ENCODE peak calls at places on chromosome 7, in ten cellular contexts. J, V, L, X, N, K, P, B, U and Z are unnamed samples.

GRCh38 chr7:8035647-8036518 is 67.3 kb downstream of the GLCCI1 start:
- DNase-seq in P (no peak), X (no peak), N (peak; percentile 6), U (peak; percentile 37), L (no peak), K (no peak), V (peak; percentile 51), J (peak; percentile 29), B (peak; percentile 59), Z (no peak)

GRCh38 chr7:149293946-149294640 is 32.1 kb downstream of the ZNF783 start:
- DNase-seq in L (no peak), P (no peak), B (no peak), K (no peak), X (no peak), J (no peak), N (no peak), U (no peak), V (no peak), Z (no peak)

GRCh38 chr7:143375298-143376034 is 5.7 kb upstream of the ZYX start:
- DNase-seq in V (no peak), L (no peak), U (no peak), B (peak; percentile 48), K (no peak), N (no peak), P (peak; percentile 39), X (no peak), J (no peak), Z (peak; percentile 41)

GRCh38 chr7:127792528-127793342 is 140.7 kb downstream of the SND1 start:
- DNase-seq in L (no peak), K (no peak), J (peak; percentile 71), B (peak; percentile 94), V (no peak), U (no peak), P (no peak), N (peak; percentile 26), X (peak; percentile 3), Z (no peak)

GRCh38 chr7:158309844-158310763 is 277.5 kb downstream of the PTPRN2 start:
- DNase-seq in K (no peak), L (no peak), P (no peak), J (no peak), V (no peak), X (no peak), N (no peak), B (no peak), U (no peak), Z (no peak)

GRCh38 chr7:126440542-126440941 is 812.2 kb downstream of the GRM8 start:
- DNase-seq in N (no peak), L (no peak), B (no peak), V (no peak), P (no peak), U (no peak), X (no peak), J (no peak), K (no peak), Z (no peak)

GRCh38 chr7:143487566-143487965 is 9.9 kb downstream of the TAS2R41 start:
- DNase-seq in U (no peak), X (no peak), B (no peak), N (no peak), L (peak; percentile 24), P (no peak), K (no peak), J (no peak), V (no peak), Z (no peak)

GRCh38 chr7:43431020-43431595 is 151.8 kb upstream of the STK17A start:
- DNase-seq in P (no peak), J (no peak), N (peak; percentile 5), K (no peak), X (no peak), V (no peak), B (no peak), L (no peak), U (no peak), Z (no peak)

GRCh38 chr7:47232751-47233412 is 349.0 kb downstream of the TNS3 start:
- DNase-seq in J (no peak), B (no peak), U (no peak), P (no peak), N (no peak), K (no peak), X (no peak), V (no peak), L (no peak), Z (no peak)
- TF ChIP-seq CTCF in J (no peak), B (peak; percentile 51), U (no peak), P (no peak), N (no peak), K (no peak), X (no peak), V (peak; percentile 17), L (no peak), Z (no peak)

DNA sequence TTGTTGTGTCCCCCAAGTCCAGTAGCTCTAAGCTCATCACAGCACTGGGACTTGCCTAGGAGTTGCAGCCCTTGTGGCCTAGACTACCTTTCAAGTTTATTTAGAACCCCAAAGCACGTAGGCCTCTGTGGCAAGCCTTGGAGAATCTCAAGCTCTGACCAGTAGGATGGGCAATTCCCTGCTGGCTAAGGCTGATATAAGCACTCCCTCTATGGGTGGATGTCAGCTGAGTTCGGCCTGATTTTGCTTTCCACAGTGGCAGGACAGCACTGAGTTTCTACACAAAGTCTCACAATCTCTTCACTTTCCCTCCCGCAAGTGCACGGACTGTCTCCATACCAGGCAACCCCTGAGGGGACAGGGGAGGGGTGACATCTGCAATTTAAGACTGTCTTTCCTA is 886.4 kb upstream of the LRRN3 start:
- DNase-seq in K (no peak), L (no peak), P (no peak), X (no peak), B (peak; percentile 76), N (peak; percentile 28), U (peak; percentile 2), J (peak; percentile 53), V (peak; percentile 7), Z (no peak)
- TF ChIP-seq CTCF in K (no peak), L (no peak), P (no peak), X (peak; percentile 38), B (peak; percentile 79), N (no peak), U (peak; percentile 43), J (peak; percentile 53), V (peak; percentile 40), Z (no peak)

GRCh38 chr7:124790645-124791044 is 25.1 kb upstream of the GPR37 start:
- DNase-seq in L (no peak), K (no peak), V (no peak), P (no peak), J (no peak), U (no peak), N (no peak), X (no peak), B (no peak), Z (no peak)

GRCh38 chr7:124785994-124786393 is 20.4 kb upstream of the GPR37 start:
- DNase-seq in L (no peak), U (no peak), X (no peak), K (no peak), V (no peak), J (no peak), N (no peak), B (no peak), P (no peak), Z (no peak)

GRCh38 chr7:124796771-124797170 is 31.2 kb upstream of the GPR37 start:
- DNase-seq in V (no peak), K (no peak), P (no peak), J (no peak), N (no peak), U (no peak), B (no peak), X (no peak), L (no peak), Z (no peak)

GRCh38 chr7:124791426-124791825 is 25.8 kb upstream of the GPR37 start:
- DNase-seq in K (no peak), N (no peak), L (no peak), V (no peak), J (no peak), P (no peak), B (no peak), U (no peak), X (no peak), Z (no peak)

GRCh38 chr7:124791876-124792446 is 26.4 kb upstream of the GPR37 start:
- DNase-seq in X (no peak), P (no peak), N (no peak), U (no peak), K (no peak), B (no peak), V (peak; percentile 44), J (no peak), L (no peak), Z (no peak)
- TF ChIP-seq CTCF in X (no peak), P (no peak), N (no peak), U (no peak), K (no peak), B (no peak), V (no peak), J (no peak), L (no peak), Z (no peak)

GRCh38 chr7:76286842-76287403 is 15.6 kb upstream of the HSPB1 start:
- DNase-seq in P (no peak), J (no peak), L (no peak), X (no peak), K (no peak), N (no peak), U (no peak), V (no peak), B (no peak), Z (no peak)

GRCh38 chr7:76293407-76293901 is 9.0 kb upstream of the HSPB1 start:
- DNase-seq in B (no peak), P (no peak), X (no peak), V (peak; percentile 44), J (no peak), K (no peak), L (peak; percentile 87), U (no peak), N (no peak), Z (no peak)

GRCh38 chr7:76292206-76292573 is 10.3 kb upstream of the HSPB1 start:
- DNase-seq in N (no peak), L (peak; percentile 74), B (no peak), P (no peak), X (no peak), U (no peak), V (no peak), J (no peak), K (no peak), Z (no peak)

GRCh38 chr7:76294344-76295024 is 8.0 kb upstream of the HSPB1 start:
- DNase-seq in V (peak; percentile 92), L (peak; percentile 98), J (peak; percentile 35), X (peak; percentile 42), U (peak; percentile 95), N (peak; percentile 86), B (peak; percentile 85), K (peak; percentile 97), P (peak; percentile 61), Z (no peak)

DNA sequence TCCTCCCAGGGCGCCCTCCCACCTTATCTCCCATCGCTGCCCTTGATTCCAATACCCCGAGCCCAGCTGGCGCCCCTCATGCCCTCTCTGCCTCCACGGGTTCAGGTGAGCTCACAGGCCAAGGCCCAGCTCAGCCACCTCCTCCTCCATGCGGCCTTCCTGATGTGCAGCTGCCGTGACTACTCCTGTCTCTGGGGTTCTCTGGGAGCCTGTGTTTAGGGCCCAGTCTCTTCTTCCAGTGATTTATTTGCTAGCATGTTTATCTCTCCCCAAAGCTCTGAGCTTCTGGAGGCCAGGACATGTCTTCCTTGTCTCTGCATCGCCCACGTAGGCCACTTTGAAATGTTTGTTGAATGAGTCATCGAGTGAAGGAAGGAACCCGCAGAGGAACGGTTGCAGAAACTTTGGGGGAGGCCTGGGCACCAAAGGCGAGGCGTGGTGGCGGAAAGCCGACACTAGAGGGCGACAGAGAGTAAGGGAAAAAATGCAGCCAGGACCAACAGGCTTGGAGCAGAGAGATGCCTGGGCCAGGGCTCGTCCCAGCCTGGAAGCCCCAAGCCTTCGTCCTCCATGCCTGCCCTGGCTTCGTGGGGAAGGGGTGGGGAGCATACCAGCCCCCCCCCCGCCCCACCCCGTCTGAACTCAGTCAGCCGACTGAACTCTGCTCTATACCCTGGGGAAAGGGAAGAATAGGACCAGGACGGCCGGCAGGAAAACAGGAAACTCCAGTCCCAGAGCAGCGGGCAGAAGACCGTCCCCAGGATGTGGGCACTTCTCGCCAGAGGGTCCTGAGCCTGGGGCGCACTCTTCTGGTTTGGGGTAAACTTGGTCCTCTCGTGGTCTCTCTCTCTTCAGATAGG is 10.9 kb upstream of the HSPB1 start:
- DNase-seq in P (peak; percentile 80), V (peak; percentile 99), J (peak; percentile 85), X (peak; percentile 96), K (peak; percentile 95), L (peak; percentile 96), N (peak; percentile 84), U (peak; percentile 99), B (peak; percentile 99), Z (peak; percentile 82)
- TF ChIP-seq CTCF in P (peak; percentile 98), V (peak; percentile 100), J (peak; percentile 96), X (peak; percentile 98), K (peak; percentile 98), L (peak; percentile 99), N (peak; percentile 94), U (peak; percentile 94), B (peak; percentile 98), Z (peak; percentile 92)